ENCODE peak calls at places on chromosomes 16 and 17, in seven cellular contexts. One of them, this sample, is unnamed. For H3K4me1 and H3K9me3, the result is how much of the 10 kb centered on the place peaks cover.

GRCh38 chr17:13590441-13590840 is 11.3 kb downstream of the HS3ST3A1 start:
- DNase-seq in sigmoid colon: no peak
- DNase-seq in upper lobe of right lung: no peak
- DNase-seq in Caco-2: no peak
- DNase-seq in OCI-LY7: no peak
- DNase-seq in Peyer's patch: no peak
- DNase-seq in adrenal gland: no peak
- DNase-seq in this sample: no peak

GRCh38 chr16:48231675-48232214 is 12.4 kb upstream of the LONP2 start:
- DNase-seq in sigmoid colon: no peak
- DNase-seq in upper lobe of right lung: no peak
- DNase-seq in Caco-2: peak
- DNase-seq in OCI-LY7: peak
- DNase-seq in Peyer's patch: no peak
- DNase-seq in adrenal gland: peak
- DNase-seq in this sample: peak

GRCh38 chr17:53736516-53737274 is 86.0 kb upstream of the KIF2B start:
- DNase-seq in sigmoid colon: no peak
- DNase-seq in upper lobe of right lung: no peak
- DNase-seq in Caco-2: no peak
- DNase-seq in OCI-LY7: no peak
- DNase-seq in Peyer's patch: no peak
- DNase-seq in adrenal gland: no peak
- DNase-seq in this sample: no peak

GRCh38 chr17:72931635-72932034 is 160.9 kb downstream of the SLC39A11 start:
- DNase-seq in sigmoid colon: no peak
- DNase-seq in upper lobe of right lung: no peak
- DNase-seq in Caco-2: no peak
- DNase-seq in OCI-LY7: no peak
- DNase-seq in Peyer's patch: no peak
- DNase-seq in adrenal gland: no peak
- DNase-seq in this sample: no peak

GRCh38 chr16:46745594-46745993 is 2.5 kb downstream of the MYLK3 start:
- DNase-seq in sigmoid colon: peak
- DNase-seq in upper lobe of right lung: peak
- DNase-seq in Caco-2: no peak
- DNase-seq in OCI-LY7: no peak
- DNase-seq in Peyer's patch: no peak
- DNase-seq in adrenal gland: no peak
- DNase-seq in this sample: no peak

GRCh38 chr16:12587646-12588277 is 215.9 kb downstream of the CPPED1 start:
- DNase-seq in sigmoid colon: peak
- DNase-seq in upper lobe of right lung: no peak
- DNase-seq in Caco-2: no peak
- DNase-seq in OCI-LY7: no peak
- DNase-seq in Peyer's patch: no peak
- DNase-seq in adrenal gland: no peak
- DNase-seq in this sample: no peak

GRCh38 chr17:2594657-2595085 is 1.2 kb downstream of the PAFAH1B1 start:
- DNase-seq in sigmoid colon: no peak
- DNase-seq in upper lobe of right lung: no peak
- DNase-seq in Caco-2: no peak
- DNase-seq in OCI-LY7: no peak
- DNase-seq in Peyer's patch: no peak
- DNase-seq in adrenal gland: no peak
- DNase-seq in this sample: peak

GRCh38 chr17:14201087-14201486 is 35.6 kb downstream of the CDRT15 start:
- DNase-seq in sigmoid colon: no peak
- DNase-seq in upper lobe of right lung: no peak
- DNase-seq in Caco-2: no peak
- DNase-seq in OCI-LY7: no peak
- DNase-seq in Peyer's patch: no peak
- DNase-seq in adrenal gland: no peak
- DNase-seq in this sample: no peak

GRCh38 chr17:38584350-38584925 is 21.3 kb downstream of the SRCIN1 start:
- DNase-seq in sigmoid colon: peak
- DNase-seq in upper lobe of right lung: peak
- DNase-seq in Caco-2: no peak
- DNase-seq in OCI-LY7: peak
- DNase-seq in Peyer's patch: peak
- DNase-seq in adrenal gland: peak
- DNase-seq in this sample: peak

GRCh38 chr17:72677714-72678390 is 414.6 kb downstream of the SLC39A11 start:
- DNase-seq in sigmoid colon: no peak
- DNase-seq in upper lobe of right lung: no peak
- DNase-seq in Caco-2: no peak
- DNase-seq in OCI-LY7: no peak
- DNase-seq in Peyer's patch: no peak
- DNase-seq in adrenal gland: no peak
- DNase-seq in this sample: no peak

GRCh38 chr16:50202926-50203624 is 50.0 kb downstream of the TENT4B start:
- DNase-seq in sigmoid colon: no peak
- DNase-seq in upper lobe of right lung: no peak
- DNase-seq in Caco-2: peak
- DNase-seq in OCI-LY7: no peak
- DNase-seq in Peyer's patch: no peak
- DNase-seq in adrenal gland: no peak
- DNase-seq in this sample: peak

GRCh38 chr16:48820379-48820778 is 210.4 kb upstream of the N4BP1 start:
- DNase-seq in sigmoid colon: no peak
- DNase-seq in upper lobe of right lung: no peak
- DNase-seq in Caco-2: no peak
- DNase-seq in OCI-LY7: peak
- DNase-seq in Peyer's patch: no peak
- DNase-seq in adrenal gland: no peak
- DNase-seq in this sample: no peak

GRCh38 chr16:46911038-46911437 is 26.9 kb downstream of the GPT2 start:
- DNase-seq in sigmoid colon: no peak
- DNase-seq in upper lobe of right lung: no peak
- DNase-seq in Caco-2: no peak
- DNase-seq in OCI-LY7: no peak
- DNase-seq in Peyer's patch: no peak
- DNase-seq in adrenal gland: no peak
- DNase-seq in this sample: no peak

GRCh38 chr17:1123397-1124237 is 56.2 kb downstream of the ABR start:
- DNase-seq in sigmoid colon: no peak
- DNase-seq in upper lobe of right lung: no peak
- DNase-seq in Caco-2: no peak
- DNase-seq in OCI-LY7: peak
- DNase-seq in Peyer's patch: no peak
- DNase-seq in adrenal gland: no peak
- DNase-seq in this sample: no peak

GRCh38 chr17:12964162-12964561 is 53.7 kb downstream of the ELAC2 start:
- DNase-seq in sigmoid colon: no peak
- DNase-seq in upper lobe of right lung: no peak
- DNase-seq in Caco-2: no peak
- DNase-seq in OCI-LY7: no peak
- DNase-seq in Peyer's patch: no peak
- DNase-seq in adrenal gland: no peak
- DNase-seq in this sample: no peak

GRCh38 chr17:40559016-40559853 is 6.0 kb downstream of the CCR7 start:
- DNase-seq in sigmoid colon: no peak
- DNase-seq in upper lobe of right lung: peak
- DNase-seq in Caco-2: peak
- DNase-seq in OCI-LY7: no peak
- DNase-seq in Peyer's patch: peak
- DNase-seq in adrenal gland: no peak
- DNase-seq in this sample: no peak
- H3K4me1 ChIP-seq in sigmoid colon: under half
- H3K4me1 ChIP-seq in upper lobe of right lung: under half
- H3K4me1 ChIP-seq in Caco-2: under half
- H3K4me1 ChIP-seq in OCI-LY7: under half
- H3K4me1 ChIP-seq in Peyer's patch: under half
- H3K4me1 ChIP-seq in adrenal gland: under half
- H3K4me1 ChIP-seq in this sample: under half

GRCh38 chr16:71489122-71489521 is at the start of gene ZNF19:
- DNase-seq in sigmoid colon: no peak
- DNase-seq in upper lobe of right lung: no peak
- DNase-seq in Caco-2: no peak
- DNase-seq in OCI-LY7: no peak
- DNase-seq in Peyer's patch: no peak
- DNase-seq in adrenal gland: no peak
- DNase-seq in this sample: no peak
- H3K9me3 ChIP-seq in sigmoid colon: under half
- H3K9me3 ChIP-seq in upper lobe of right lung: under half
- H3K9me3 ChIP-seq in Caco-2: under half
- H3K9me3 ChIP-seq in OCI-LY7: under half
- H3K9me3 ChIP-seq in Peyer's patch: under half
- H3K9me3 ChIP-seq in adrenal gland: under half
- H3K9me3 ChIP-seq in this sample: under half

DNA sequence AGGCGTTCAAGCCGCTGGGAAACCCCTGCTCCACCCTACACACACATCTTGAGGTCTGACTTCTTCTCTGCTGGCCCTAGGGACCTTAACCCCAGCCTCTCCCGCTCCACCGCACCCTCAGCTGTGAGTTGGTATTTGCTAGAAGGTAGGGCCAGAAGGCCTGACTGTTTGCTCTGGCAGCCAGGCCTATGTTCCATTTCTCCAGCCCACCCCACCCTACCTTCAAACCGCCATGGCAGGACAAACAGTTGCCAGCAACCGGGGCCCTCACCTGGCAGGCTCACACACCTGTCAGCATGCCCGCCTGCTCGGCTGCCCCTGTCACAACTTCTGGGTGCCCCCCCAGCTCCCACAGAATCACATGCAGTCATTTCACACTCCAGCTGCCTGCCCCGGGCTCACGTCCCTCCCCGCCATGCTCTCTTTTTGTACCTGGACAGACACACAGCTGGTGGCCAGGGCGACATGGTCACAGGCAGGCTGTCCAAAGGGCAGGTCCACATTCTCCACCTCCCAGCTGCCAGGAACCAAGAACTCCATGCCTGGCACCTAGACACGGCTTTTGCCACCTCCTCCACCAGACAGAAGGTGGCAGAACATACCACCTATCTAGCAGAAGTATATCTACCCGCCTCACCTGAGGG is 2.6 kb upstream of the ATP2A3 start:
- DNase-seq in sigmoid colon: no peak
- DNase-seq in upper lobe of right lung: no peak
- DNase-seq in Caco-2: no peak
- DNase-seq in OCI-LY7: peak
- DNase-seq in Peyer's patch: peak
- DNase-seq in adrenal gland: no peak
- DNase-seq in this sample: no peak
- H3K4me1 ChIP-seq in sigmoid colon: under half
- H3K4me1 ChIP-seq in upper lobe of right lung: under half
- H3K4me1 ChIP-seq in Caco-2: under half
- H3K4me1 ChIP-seq in OCI-LY7: under half
- H3K4me1 ChIP-seq in Peyer's patch: under half
- H3K4me1 ChIP-seq in adrenal gland: under half
- H3K4me1 ChIP-seq in this sample: under half

GRCh38 chr16:16021020-16021419 is 71.6 kb downstream of the ABCC1 start:
- DNase-seq in sigmoid colon: no peak
- DNase-seq in upper lobe of right lung: no peak
- DNase-seq in Caco-2: no peak
- DNase-seq in OCI-LY7: peak
- DNase-seq in Peyer's patch: no peak
- DNase-seq in adrenal gland: no peak
- DNase-seq in this sample: no peak
- H3K9me3 ChIP-seq in sigmoid colon: under half
- H3K9me3 ChIP-seq in upper lobe of right lung: under half
- H3K9me3 ChIP-seq in Caco-2: under half
- H3K9me3 ChIP-seq in OCI-LY7: under half
- H3K9me3 ChIP-seq in Peyer's patch: under half
- H3K9me3 ChIP-seq in adrenal gland: under half
- H3K9me3 ChIP-seq in this sample: under half

GRCh38 chr16:87848676-87849345 is 20.5 kb downstream of the SLC7A5 start:
- DNase-seq in sigmoid colon: no peak
- DNase-seq in upper lobe of right lung: no peak
- DNase-seq in Caco-2: no peak
- DNase-seq in OCI-LY7: no peak
- DNase-seq in Peyer's patch: no peak
- DNase-seq in adrenal gland: no peak
- DNase-seq in this sample: no peak
- H3K4me1 ChIP-seq in sigmoid colon: under half
- H3K4me1 ChIP-seq in upper lobe of right lung: under half
- H3K4me1 ChIP-seq in Caco-2: under half
- H3K4me1 ChIP-seq in OCI-LY7: half or more
- H3K4me1 ChIP-seq in Peyer's patch: under half
- H3K4me1 ChIP-seq in adrenal gland: under half
- H3K4me1 ChIP-seq in this sample: under half

DNA sequence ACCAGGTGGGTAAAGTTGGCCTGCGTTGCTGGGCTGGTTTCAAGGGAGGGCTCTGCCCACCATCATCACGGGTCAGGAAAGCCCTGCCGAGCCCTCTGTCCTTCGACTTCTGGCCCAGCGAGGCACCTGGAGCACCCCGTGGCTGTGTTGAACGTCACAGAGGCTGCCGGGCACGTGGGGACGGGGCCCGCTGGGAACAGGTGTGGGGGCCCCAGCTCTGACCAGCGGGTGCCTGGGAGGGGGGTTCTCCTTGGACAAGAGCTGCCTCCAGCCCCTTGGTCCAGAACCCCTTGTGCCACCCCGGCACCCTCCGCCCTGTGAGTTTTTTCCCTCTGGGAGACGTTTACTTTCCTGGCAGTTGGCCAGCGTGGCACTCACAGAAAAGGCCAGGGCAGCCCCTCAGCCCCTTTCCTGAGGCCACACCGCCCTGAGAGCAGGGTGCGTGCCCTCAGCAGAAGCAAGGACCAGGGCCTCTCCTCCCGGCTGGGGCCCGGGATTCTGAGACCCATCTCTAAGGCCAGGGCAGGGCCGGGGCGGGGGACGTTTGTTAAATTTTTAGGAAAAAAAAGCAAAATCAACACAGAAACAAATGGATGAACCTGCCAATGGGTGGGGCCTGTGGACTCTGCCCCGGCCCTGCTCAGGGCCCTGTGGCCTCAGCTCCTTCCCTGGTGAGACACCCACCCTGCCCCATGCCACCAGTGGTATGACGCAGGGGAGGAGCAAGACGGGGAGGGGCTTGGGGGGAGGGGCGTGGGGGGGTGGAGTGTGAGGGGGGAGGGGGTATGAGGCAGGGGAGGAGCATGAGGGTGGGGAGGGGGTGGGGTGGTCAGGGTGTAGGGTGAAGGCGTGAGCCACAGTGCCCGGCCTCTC is 31.3 kb upstream of the GNG13 start:
- DNase-seq in sigmoid colon: no peak
- DNase-seq in upper lobe of right lung: no peak
- DNase-seq in Caco-2: no peak
- DNase-seq in OCI-LY7: no peak
- DNase-seq in Peyer's patch: no peak
- DNase-seq in adrenal gland: no peak
- DNase-seq in this sample: no peak
- H3K9me3 ChIP-seq in sigmoid colon: under half
- H3K9me3 ChIP-seq in upper lobe of right lung: under half
- H3K9me3 ChIP-seq in Caco-2: under half
- H3K9me3 ChIP-seq in OCI-LY7: under half
- H3K9me3 ChIP-seq in Peyer's patch: under half
- H3K9me3 ChIP-seq in adrenal gland: under half
- H3K9me3 ChIP-seq in this sample: under half

This sample was measured in HAP-1.